ENCODE peak calls at places on chromosomes 4 and X, in six cellular contexts. H, N, S, J, G and A are unnamed samples.

GRCh38 chrX:131617182-131617581 is 73.3 kb downstream of the OR13H1 start:
- DNase-seq in H (no peak), N (no peak), S (no peak), J (peak), G (no peak), A (no peak)

GRCh38 chr4:40121515-40121914 is 64.9 kb downstream of the N4BP2 start:
- DNase-seq in H (no peak), N (peak), S (peak), J (peak), G (no peak), A (no peak)

GRCh38 chr4:89365375-89366170 is 58.0 kb upstream of the GPRIN3 start:
- DNase-seq in H (no peak), N (no peak), S (no peak), J (no peak), G (no peak), A (no peak)

GRCh38 chrX:103329991-103330390 is at the start of gene TCEAL7:
- DNase-seq in H (no peak), N (no peak), S (no peak), J (peak), G (no peak), A (no peak)

GRCh38 chr4:2058264-2059033 is 678 bp upstream of the NAT8L start:
- DNase-seq in H (no peak), N (no peak), S (peak), J (no peak), G (peak), A (no peak)

GRCh38 chr4:46081211-46081610 is 42.6 kb downstream of the GABRG1 start:
- DNase-seq in H (no peak), N (no peak), S (no peak), J (no peak), G (no peak), A (no peak)

GRCh38 chrX:69128573-69128972 is 36.7 kb downstream of the PJA1 start:
- DNase-seq in H (no peak), N (no peak), S (no peak), J (no peak), G (no peak), A (no peak)

GRCh38 chr4:23890369-23891063 is 669 bp upstream of the PPARGC1A start:
- DNase-seq in H (no peak), N (no peak), S (no peak), J (no peak), G (no peak), A (no peak)

GRCh38 chr4:150501019-150501727 is 80.8 kb upstream of the MAB21L2 start:
- DNase-seq in H (no peak), N (no peak), S (no peak), J (peak), G (no peak), A (no peak)

GRCh38 chr4:5696341-5696740 is 12.0 kb downstream of the EVC2 start:
- DNase-seq in H (no peak), N (no peak), S (no peak), J (no peak), G (no peak), A (no peak)

GRCh38 chr4:145867416-145867815 is 71.2 kb downstream of the ZNF827 start:
- DNase-seq in H (no peak), N (no peak), S (no peak), J (no peak), G (no peak), A (no peak)

GRCh38 chr4:36159208-36159607 is 85.1 kb downstream of the ARAP2 start:
- DNase-seq in H (no peak), N (no peak), S (no peak), J (no peak), G (no peak), A (no peak)

GRCh38 chrX:10433296-10433965 is 187.0 kb downstream of the MID1 start:
- DNase-seq in H (no peak), N (no peak), S (no peak), J (no peak), G (no peak), A (no peak)